ENCODE peak calls at places on chromosome 13, in eight cellular contexts. P is occipital lobe; U is aorta; Y is brain microvascular endothelial cell; E is posterior cingulate gyrus; K is stimulated activated CD8-positive, alpha-beta memory T cell treated with anti-CD3 and anti-CD28 coated beads, Interleukin-15, amount 100 ng/mL, for 1 hour; C is CD4-positive, CD25-positive, alpha-beta regulatory T cell; Z is cardiac fibroblast. B is an unnamed sample.
A peak's percentile ranks its signal among the peaks of the same experiment; 100 is the strongest.

GRCh38 chr13:40197936-40198335 is 468.5 kb downstream of the FOXO1 start:
- DNase-seq in Z (no peak), P (no peak), U (no peak), E (no peak), C (no peak), Y (no peak), K (no peak), B (no peak)

GRCh38 chr13:25966086-25966485 is 85.7 kb downstream of the SHISA2 start:
- DNase-seq in P (no peak), K (no peak), E (no peak), U (no peak), Y (peak; percentile 75), Z (no peak), C (no peak), B (no peak)

GRCh38 chr13:41458187-41458938 is 1.0 kb downstream of the RGCC start:
- DNase-seq in Z (no peak), K (no peak), U (peak; percentile 84), P (peak; percentile 11), E (peak; percentile 63), C (peak; percentile 74), Y (no peak), B (no peak)

GRCh38 chr13:30105381-30105780 is 202.0 kb downstream of the KATNAL1 start:
- DNase-seq in U (no peak), Z (no peak), C (no peak), E (no peak), P (no peak), K (no peak), Y (no peak), B (no peak)

GRCh38 chr13:45107539-45107938 is 12.8 kb upstream of the GTF2F2 start:
- DNase-seq in P (no peak), C (no peak), Z (no peak), E (no peak), K (no peak), Y (no peak), U (no peak), B (no peak)

GRCh38 chr13:73000027-73000674 is 58.7 kb upstream of the KLF5 start:
- DNase-seq in K (no peak), Z (peak; percentile 47), U (no peak), Y (no peak), P (no peak), C (peak; percentile 54), E (no peak), B (no peak)

GRCh38 chr13:45674908-45675307 is 27.2 kb upstream of the CBY2 start:
- DNase-seq in P (no peak), E (no peak), Z (peak; percentile 13), K (no peak), C (no peak), U (no peak), Y (peak; percentile 53), B (no peak)

GRCh38 chr13:28531195-28531955 is 36.4 kb upstream of the FLT1 start:
- DNase-seq in C (no peak), P (no peak), Y (peak; percentile 13), U (peak; percentile 81), K (no peak), E (no peak), Z (peak; percentile 33), B (no peak)

GRCh38 chr13:87058786-87059329 is 612.3 kb upstream of the SLITRK5 start:
- DNase-seq in P (no peak), E (no peak), K (no peak), C (no peak), U (no peak), Z (no peak), Y (no peak), B (no peak)

GRCh38 chr13:43143591-43143990 is 120.2 kb downstream of the DNAJC15 start:
- DNase-seq in C (no peak), E (no peak), U (no peak), P (no peak), Z (no peak), Y (no peak), K (no peak), B (no peak)

GRCh38 chr13:39888865-39889810 is 233.7 kb downstream of the COG6 start:
- DNase-seq in U (no peak), P (no peak), Z (peak; percentile 41), Y (no peak), C (no peak), E (no peak), K (no peak), B (no peak)

GRCh38 chr13:85806553-85807175 is 7.4 kb upstream of the SLITRK6 start:
- DNase-seq in E (no peak), K (no peak), C (peak; percentile 47), Z (peak; percentile 67), P (no peak), Y (no peak), U (no peak), B (no peak)

GRCh38 chr13:45215392-45216077 is 14.7 kb upstream of the KCTD4 start:
- DNase-seq in E (no peak), C (no peak), P (no peak), Y (no peak), K (no peak), Z (no peak), U (no peak), B (no peak)

GRCh38 chr13:27405521-27406134 is 18.8 kb upstream of the GTF3A start:
- DNase-seq in E (no peak), U (no peak), Y (no peak), K (no peak), Z (no peak), C (no peak), P (no peak), B (no peak)

GRCh38 chr13:114203536-114203935 is 24.5 kb downstream of the CFAP97D2 start:
- DNase-seq in P (no peak), Y (no peak), K (no peak), Z (no peak), C (peak; percentile 52), E (no peak), U (no peak), B (no peak)